ENCODE peak calls at places on chromosomes 4 and X, in four cellular contexts. N is astrocyte, M is body of pancreas, U is dorsolateral prefrontal cortex. D is an unnamed sample.

GRCh38 chr4:72319596-72319995 is 249.4 kb downstream of the ADAMTS3 start:
- DNase-seq in N (peak; percentile 64), M (no peak), U (no peak), D (no peak)

GRCh38 chr4:169005453-169006099 is 4.5 kb downstream of the CBR4 start:
- DNase-seq in N (no peak), M (no peak), U (no peak), D (no peak)

GRCh38 chrX:39688576-39689373 is 409.0 kb downstream of the BCOR start:
- DNase-seq in N (no peak), M (peak; percentile 75), U (peak; percentile 40), D (peak; percentile 8)

GRCh38 chr4:152983221-152983620 is 47.1 kb downstream of the FHDC1 start:
- DNase-seq in N (peak; percentile 22), M (no peak), U (no peak), D (no peak)

GRCh38 chrX:63657821-63658220 is 127.2 kb downstream of the ARHGEF9 start:
- DNase-seq in N (peak; percentile 84), M (no peak), U (peak; percentile 27), D (peak; percentile 5)

GRCh38 chrX:10756365-10756915 is 136.1 kb upstream of the MID1 start:
- DNase-seq in N (peak; percentile 93), M (peak; percentile 9), U (no peak), D (no peak)

GRCh38 chrX:109485470-109486340 is 3.8 kb upstream of the GUCY2F start:
- DNase-seq in N (peak; percentile 33), M (peak; percentile 77), U (peak; percentile 75), D (peak; percentile 30)

GRCh38 chr4:126701756-126702155 is 931.0 kb upstream of the INTU start:
- DNase-seq in N (peak; percentile 87), M (no peak), U (no peak), D (no peak)

GRCh38 chrX:75421688-75422087 is 101.1 kb downstream of the ZDHHC15 start:
- DNase-seq in N (no peak), M (no peak), U (no peak), D (no peak)

GRCh38 chrX:144732588-144732987 is 514.7 kb upstream of the SPANXN1 start:
- DNase-seq in N (no peak), M (no peak), U (no peak), D (no peak)

GRCh38 chrX:97563531-97564133 is 679.9 kb downstream of the RPA4 start:
- DNase-seq in N (peak; percentile 56), M (peak; percentile 7), U (no peak), D (peak; percentile 7)

GRCh38 chr4:20217521-20217920 is 34.2 kb upstream of the SLIT2 start:
- DNase-seq in N (no peak), M (no peak), U (no peak), D (no peak)

GRCh38 chrX:70769659-70770232 is 138.8 kb downstream of the TEX11 start:
- DNase-seq in N (no peak), M (no peak), U (no peak), D (no peak)

GRCh38 chr4:137510866-137511265 is 21.4 kb downstream of the PCDH18 start:
- DNase-seq in N (peak; percentile 94), M (no peak), U (no peak), D (no peak)

GRCh38 chr4:7956306-7957112 is 16.8 kb upstream of the AFAP1 start:
- DNase-seq in N (peak; percentile 70), M (peak; percentile 42), U (peak; percentile 44), D (peak; percentile 38)

GRCh38 chr4:185265942-185266341 is 56.5 kb downstream of the SNX25 start:
- DNase-seq in N (peak; percentile 75), M (no peak), U (no peak), D (no peak)

GRCh38 chr4:3250956-3251690 is 2.2 kb downstream of the MSANTD1 start:
- DNase-seq in N (no peak), M (peak; percentile 16), U (no peak), D (no peak)

GRCh38 chr4:8337083-8337482 is 67.5 kb downstream of the HTRA3 start:
- DNase-seq in N (no peak), M (no peak), U (no peak), D (no peak)

GRCh38 chrX:113947548-113947947 is 636.3 kb upstream of the HTR2C start:
- DNase-seq in N (no peak), M (no peak), U (no peak), D (no peak)

GRCh38 chr4:142697303-142697702 is 148.8 kb downstream of the INPP4B start:
- DNase-seq in N (no peak), M (no peak), U (no peak), D (no peak)

GRCh38 chr4:128859887-128860774 is 50.6 kb downstream of the JADE1 start:
- DNase-seq in N (peak; percentile 85), M (no peak), U (no peak), D (peak; percentile 2)

GRCh38 chrX:150324035-150324728 is 38.9 kb upstream of the MAMLD1 start:
- DNase-seq in N (peak; percentile 93), M (peak; percentile 19), U (no peak), D (no peak)

GRCh38 chr4:78610546-78611214 is 59.1 kb downstream of the ANXA3 start:
- DNase-seq in N (peak; percentile 60), M (no peak), U (no peak), D (no peak)

GRCh38 chr4:53520114-53520513 is 71.2 kb downstream of the LNX1 start:
- DNase-seq in N (no peak), M (no peak), U (no peak), D (no peak)

GRCh38 chr4:166064706-166065105 is 191.7 kb downstream of the TLL1 start:
- DNase-seq in N (no peak), M (no peak), U (no peak), D (no peak)

GRCh38 chrX:100512471-100512870 is 72.3 kb upstream of the TNMD start:
- DNase-seq in N (no peak), M (no peak), U (no peak), D (no peak)

GRCh38 chrX:103831342-103831802 is 685 bp downstream of the RAB9B start:
- DNase-seq in N (no peak), M (peak; percentile 82), U (peak; percentile 71), D (no peak)

GRCh38 chr4:169164669-169165415 is 105.9 kb downstream of the SH3RF1 start:
- DNase-seq in N (peak; percentile 61), M (no peak), U (no peak), D (no peak)

GRCh38 chrX:40094900-40095587 is 2.7 kb downstream of the BCOR start:
- DNase-seq in N (no peak), M (no peak), U (no peak), D (no peak)

GRCh38 chr4:99655315-99656081 is 2.1 kb downstream of the C4orf54 start:
- DNase-seq in N (peak; percentile 43), M (peak; percentile 65), U (no peak), D (no peak)

GRCh38 chr4:53781614-53782467 is 190.6 kb upstream of the LNX1 start:
- DNase-seq in N (no peak), M (no peak), U (no peak), D (no peak)

GRCh38 chrX:154489182-154489581 is 1.2 kb downstream of the SLC10A3 start:
- DNase-seq in N (no peak), M (no peak), U (no peak), D (no peak)

GRCh38 chrX:23168291-23168690 is 166.4 kb upstream of the PTCHD1 start:
- DNase-seq in N (no peak), M (no peak), U (no peak), D (no peak)

GRCh38 chr4:24583451-24584174 is 741 bp downstream of the DHX15 start:
- DNase-seq in N (peak; percentile 49), M (peak; percentile 60), U (no peak), D (peak; percentile 18)

DNA sequence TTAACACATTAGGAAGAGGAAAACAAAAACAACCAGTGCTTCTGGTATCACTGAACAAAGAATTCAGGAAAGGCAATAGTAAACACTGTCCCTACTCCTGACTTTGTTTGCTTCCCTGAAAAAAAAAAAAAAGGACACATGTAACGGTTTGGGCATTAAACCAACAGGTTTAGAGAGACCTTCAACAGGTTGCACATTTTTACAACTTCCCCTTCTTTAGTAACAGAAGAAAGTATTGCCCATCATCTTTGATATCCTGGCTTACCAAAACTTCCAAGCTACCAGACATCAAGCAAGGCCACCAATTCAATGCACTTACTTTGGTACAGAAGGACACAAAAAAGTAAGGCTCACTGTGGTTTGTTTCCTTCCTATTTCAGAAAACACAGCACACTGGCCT is 131.9 kb upstream of the MAP3K15 start:
- DNase-seq in N (no peak), M (no peak), U (no peak), D (no peak)
- H3K27me3 ChIP-seq in N (no peaks in the 10 kb centered on the region), M (no peaks in the 10 kb centered on the region), U (peaks cover 5% of the 10 kb centered on the region), D (no peaks in the 10 kb centered on the region)

GRCh38 chrX:115582035-115582870 is 21.3 kb downstream of the PLS3 start:
- DNase-seq in N (peak; percentile 30), M (no peak), U (no peak), D (no peak)

GRCh38 chrX:115583730-115584004 is 22.7 kb downstream of the PLS3 start:
- DNase-seq in N (no peak), M (no peak), U (no peak), D (no peak)

GRCh38 chrX:115579786-115580294 is 18.9 kb downstream of the PLS3 start:
- DNase-seq in N (no peak), M (no peak), U (no peak), D (no peak)

GRCh38 chrX:115584715-115585114 is 23.7 kb downstream of the PLS3 start:
- DNase-seq in N (peak; percentile 47), M (no peak), U (no peak), D (no peak)

DNA sequence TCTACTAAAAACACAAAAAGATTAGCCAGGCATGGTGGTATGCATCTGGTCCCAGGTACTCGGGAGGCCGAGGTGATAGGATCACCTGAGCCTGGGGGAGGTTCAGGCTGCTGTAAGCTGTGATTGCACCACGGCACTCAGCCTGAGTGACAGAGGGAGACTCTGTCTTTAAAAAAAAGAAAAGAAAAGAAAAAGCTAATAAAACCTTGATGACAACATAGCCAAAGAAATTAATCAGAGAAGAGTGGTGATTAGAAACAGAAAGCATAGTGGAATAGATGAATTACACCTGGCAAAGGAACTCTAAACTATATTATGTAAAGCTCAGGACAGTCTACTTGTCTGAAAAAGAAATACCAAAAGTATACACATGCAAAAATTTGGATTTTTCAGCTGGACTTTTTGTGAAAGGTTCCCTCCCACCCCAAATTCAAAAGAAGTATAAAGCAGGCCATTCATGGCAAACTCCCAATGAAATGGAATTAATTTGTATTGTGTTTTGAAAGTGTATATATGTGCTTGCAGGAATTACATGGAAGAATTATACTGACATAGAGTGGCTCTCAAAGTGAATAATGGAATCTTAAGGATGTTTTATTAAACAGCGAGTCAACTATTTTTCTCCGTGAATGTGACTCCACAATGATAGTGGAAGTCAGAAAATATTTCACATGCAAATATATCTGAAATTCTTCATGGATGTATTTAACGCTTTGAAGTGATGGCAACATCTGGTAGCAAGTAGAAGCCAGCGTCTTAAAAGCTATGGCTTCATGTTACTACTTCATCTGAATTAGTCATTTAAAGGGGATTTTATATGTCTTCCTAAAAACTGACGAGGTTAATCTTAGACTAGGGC is 22.1 kb downstream of the PLS3 start:
- DNase-seq in N (peak; percentile 62), M (peak; percentile 23), U (no peak), D (no peak)
- H3K27ac ChIP-seq in N (peak overlapping the region; percentile 63), M (peak overlapping the region; percentile 2), U (peak overlapping the region; percentile 51), D (peak overlapping the region; percentile 59)

DNA sequence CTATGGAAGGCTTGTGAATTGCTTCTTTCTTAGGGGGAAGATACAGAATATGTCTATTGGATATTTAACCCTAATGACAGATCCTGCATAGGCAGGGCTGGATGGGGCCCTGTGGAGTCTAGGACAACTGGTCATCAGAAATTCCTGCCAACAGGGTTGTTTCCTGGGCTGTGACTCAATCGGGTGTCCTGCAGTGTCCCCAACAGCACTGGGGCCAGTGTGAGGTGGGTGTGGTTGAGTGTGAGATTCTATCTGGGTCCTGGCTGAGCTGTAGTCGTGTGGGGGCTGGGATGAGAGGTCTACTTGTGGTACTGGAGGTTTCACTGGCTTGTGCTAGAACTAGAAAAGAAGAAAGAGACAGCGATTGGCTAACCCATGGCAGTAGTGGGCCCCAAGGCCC is 87.3 kb upstream of the WDR1 start:
- DNase-seq in N (no peak), M (no peak), U (no peak), D (no peak)
- H3K27me3 ChIP-seq in N (no peaks in the 10 kb centered on the region), M (no peaks in the 10 kb centered on the region), U (no peaks in the 10 kb centered on the region), D (no peaks in the 10 kb centered on the region)

GRCh38 chr4:81196126-81196650 is 18.8 kb downstream of the PRKG2 start:
- DNase-seq in N (no peak), M (no peak), U (no peak), D (no peak)
- H3K27ac ChIP-seq in N (no peak overlapping the region), M (no peak overlapping the region), U (no peak overlapping the region), D (no peak overlapping the region)

D was measured in tibial nerve.